ENCODE peak calls at places on chromosome 19, in nine cellular contexts. V is suprapubic skin, Y is upper lobe of right lung, G is endodermal cell, R is lung, S is cardiac muscle cell, X is colonic mucosa, F is AG04450, A is sigmoid colon. H is an unnamed sample.

GRCh38 chr19:12111176-12111575 is 29.0 kb downstream of the ZNF20 start:
- DNase-seq in R (no peak), Y (no peak), X (no peak), A (no peak), G (no peak), V (no peak), S (no peak), F (no peak), H (no peak)

GRCh38 chr19:41175825-41176734 is 16.9 kb upstream of the CYP2S1 start:
- DNase-seq in A (no peak), G (peak), R (peak), Y (peak), X (peak), S (peak), F (peak), V (no peak), H (no peak)

GRCh38 chr19:38640368-38640767 is 7.1 kb upstream of the ACTN4 start:
- DNase-seq in A (no peak), S (no peak), X (peak), G (peak), R (no peak), F (no peak), V (no peak), Y (no peak), H (no peak)

GRCh38 chr19:38665950-38666661 is 18.7 kb downstream of the ACTN4 start:
- DNase-seq in G (peak), A (peak), V (no peak), X (no peak), R (peak), F (no peak), Y (peak), S (peak), H (peak)

GRCh38 chr19:35533822-35534521 is 716 bp downstream of the GAPDHS start:
- DNase-seq in A (no peak), R (no peak), G (peak), F (no peak), X (no peak), Y (peak), S (peak), V (no peak), H (no peak)

GRCh38 chr19:31518626-31519025 is 169.4 kb upstream of the TSHZ3 start:
- DNase-seq in S (no peak), V (no peak), G (peak), F (no peak), X (no peak), R (no peak), Y (no peak), A (no peak), H (peak)

GRCh38 chr19:44648536-44649370 is 5.0 kb downstream of the PVR start:
- DNase-seq in S (no peak), A (no peak), F (no peak), V (no peak), X (no peak), Y (no peak), G (no peak), R (peak), H (peak)

GRCh38 chr19:5880604-5881078 is 10.3 kb upstream of the FUT5 start:
- DNase-seq in Y (peak), A (peak), R (no peak), S (peak), X (peak), G (peak), V (no peak), F (peak), H (no peak)

GRCh38 chr19:982567-983170 is 1.5 kb upstream of the WDR18 start:
- DNase-seq in X (peak), A (peak), Y (peak), R (peak), S (peak), G (peak), F (no peak), V (no peak), H (peak)

GRCh38 chr19:57302020-57302465 is 18.2 kb upstream of the ZNF543 start:
- DNase-seq in A (no peak), Y (no peak), R (no peak), F (peak), X (no peak), G (no peak), V (no peak), S (no peak), H (no peak)

GRCh38 chr19:38318595-38319142 is 976 bp upstream of the KCNK6 start:
- DNase-seq in V (no peak), Y (no peak), R (no peak), X (no peak), G (no peak), S (no peak), F (no peak), A (peak), H (no peak)

GRCh38 chr19:52648336-52648990 is 10.3 kb upstream of the ZNF83 start:
- DNase-seq in A (no peak), S (no peak), F (no peak), G (no peak), Y (no peak), V (no peak), R (no peak), X (no peak), H (no peak)

GRCh38 chr19:30255783-30256509 is 116.2 kb upstream of the ZNF536 start:
- DNase-seq in V (no peak), Y (no peak), R (no peak), A (no peak), S (peak), F (no peak), X (no peak), G (peak), H (no peak)

GRCh38 chr19:32581704-32582164 is 744 bp downstream of the PDCD5 start:
- DNase-seq in G (peak), Y (no peak), R (no peak), S (peak), A (no peak), F (peak), X (peak), V (no peak), H (no peak)

GRCh38 chr19:6216996-6217751 is 62.6 kb downstream of the MLLT1 start:
- DNase-seq in X (no peak), F (no peak), V (no peak), R (peak), G (no peak), Y (no peak), S (peak), A (peak), H (no peak)

GRCh38 chr19:48842744-48843162 is 6.5 kb upstream of the HSD17B14 start:
- DNase-seq in V (no peak), R (peak), A (no peak), F (no peak), S (peak), Y (no peak), G (peak), X (peak), H (no peak)

GRCh38 chr19:5966941-5967340 is 11.0 kb downstream of the RANBP3 start:
- DNase-seq in F (no peak), S (no peak), V (no peak), G (no peak), X (no peak), Y (no peak), R (no peak), A (peak), H (no peak)

DNA sequence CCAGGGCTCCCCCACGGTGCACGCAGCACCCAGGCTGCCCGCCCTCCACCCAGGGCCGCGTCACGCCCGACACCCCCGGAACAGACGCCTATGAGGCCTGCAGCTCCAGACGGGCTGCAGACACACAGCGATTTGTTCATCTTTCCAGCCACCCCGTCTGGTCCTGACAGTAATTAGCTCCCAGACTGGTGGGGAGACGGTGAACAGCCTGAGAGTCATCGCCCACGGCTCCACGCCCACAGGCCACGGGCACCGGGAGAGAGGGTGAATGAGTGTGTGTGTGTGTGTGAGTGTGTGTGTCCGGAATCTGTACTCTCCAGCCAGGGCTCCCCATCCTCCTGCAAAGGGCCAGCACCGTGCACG is 18.1 kb downstream of the GADD45B start:
- DNase-seq in G (no peak), A (no peak), V (no peak), R (no peak), Y (no peak), S (no peak), X (no peak), F (no peak), H (no peak)
- H3K4me3 ChIP-seq in G (no peak), A (peak), V (peak), R (no peak), Y (peak), S (no peak), X (peak), F (peak), H (peak)

DNA sequence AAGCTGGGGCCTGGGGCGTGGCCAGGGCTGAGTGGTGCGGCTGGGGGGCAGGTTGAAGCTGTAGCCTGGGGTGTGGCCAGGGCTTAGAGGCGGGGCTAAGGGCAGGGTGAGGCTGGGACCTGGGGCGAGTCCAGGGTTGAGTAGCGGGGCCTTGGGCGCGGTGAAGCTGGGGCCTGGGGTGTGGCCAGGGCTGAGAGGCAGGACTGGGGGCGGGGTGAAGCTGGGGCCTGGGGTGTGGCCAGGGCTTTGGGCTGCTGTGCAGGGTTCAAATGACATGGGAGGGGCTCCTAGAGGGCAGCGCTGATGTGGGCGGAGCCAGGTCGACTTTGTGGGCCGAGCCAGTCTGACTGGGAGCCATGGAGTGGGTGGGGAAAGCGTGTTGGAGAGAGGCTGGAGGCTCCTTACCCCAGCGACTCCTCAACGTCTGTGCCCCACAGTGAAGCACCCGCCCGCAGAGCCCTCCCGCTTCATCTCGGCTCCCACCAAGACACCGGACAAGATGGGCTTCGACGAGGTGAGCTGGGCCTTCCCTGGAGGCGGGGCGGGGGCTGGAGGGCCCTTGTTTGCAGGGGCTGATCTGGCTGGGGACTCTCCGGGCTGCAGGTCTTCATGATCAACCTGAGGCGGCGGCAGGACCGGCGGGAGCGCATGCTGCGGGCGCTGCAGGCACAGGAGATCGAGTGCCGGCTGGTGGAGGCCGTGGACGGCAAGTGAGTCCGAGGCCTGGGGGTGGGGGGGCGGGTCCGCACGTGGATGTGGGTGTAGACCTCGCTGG is 21.5 kb downstream of the COLGALT1 start:
- DNase-seq in R (peak), F (no peak), X (peak), S (peak), Y (peak), V (peak), G (peak), A (no peak), H (no peak)
- TF ChIP-seq CTCF in R (no peak), F (no peak), X (no peak), S (no peak), Y (no peak), V (no peak), G (no peak), A (no peak), H (no peak)

DNA sequence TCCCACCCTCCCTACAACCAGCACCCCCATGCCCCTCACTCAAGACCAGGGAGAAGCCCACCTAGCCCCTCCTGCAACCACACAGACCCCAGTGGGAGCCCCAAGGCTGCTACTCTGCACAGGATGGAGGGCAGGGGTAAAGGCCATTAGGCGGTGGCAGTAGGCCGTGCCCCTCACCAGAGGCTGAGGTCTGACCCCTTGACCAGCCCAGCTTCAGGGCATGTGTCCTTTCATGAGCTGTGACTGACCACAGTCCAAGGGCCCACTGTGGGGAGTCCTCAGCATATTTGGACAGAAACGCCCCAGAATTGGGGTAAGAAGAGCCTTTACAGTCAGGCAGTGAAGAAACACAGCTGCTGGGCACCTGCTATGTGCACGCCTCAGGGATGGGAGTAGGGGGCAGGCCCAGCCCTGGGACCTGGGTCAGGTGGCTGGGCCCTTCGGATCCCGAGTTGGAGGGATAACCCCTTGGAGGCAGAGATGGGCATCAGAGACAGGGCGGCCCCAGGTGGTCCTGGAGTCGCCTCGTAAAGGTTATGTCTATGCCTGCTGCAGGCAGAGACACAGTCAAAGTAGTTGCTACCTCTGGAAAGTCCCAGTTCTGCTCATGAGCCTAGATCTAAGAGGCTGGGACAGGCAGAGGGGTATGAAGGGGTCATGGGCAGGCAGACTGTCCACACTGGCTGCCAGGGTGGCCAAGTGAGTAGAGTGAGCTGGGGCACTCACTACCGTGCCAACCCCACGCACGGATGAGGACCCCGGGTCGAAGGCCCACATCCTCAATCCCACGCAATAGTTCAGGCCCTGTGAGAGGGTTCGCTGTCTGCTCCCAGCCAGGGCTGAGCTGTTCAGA is 1.5 kb upstream of the RPS5 start:
- DNase-seq in V (no peak), Y (no peak), S (no peak), G (peak), A (no peak), F (no peak), X (no peak), R (no peak), H (no peak)
- H3K27ac ChIP-seq in V (peak), Y (peak), S (peak), G (peak), A (peak), F (peak), X (peak), R (peak), H (peak)

GRCh38 chr19:53909471-53910169 is 542 bp downstream of the CACNG7 start:
- DNase-seq in A (no peak), X (no peak), G (peak), S (no peak), V (no peak), R (no peak), Y (no peak), F (no peak), H (no peak)
- H3K4me3 ChIP-seq in A (no peak), X (no peak), G (peak), S (peak), V (no peak), R (no peak), Y (no peak), F (peak), H (no peak)

DNA sequence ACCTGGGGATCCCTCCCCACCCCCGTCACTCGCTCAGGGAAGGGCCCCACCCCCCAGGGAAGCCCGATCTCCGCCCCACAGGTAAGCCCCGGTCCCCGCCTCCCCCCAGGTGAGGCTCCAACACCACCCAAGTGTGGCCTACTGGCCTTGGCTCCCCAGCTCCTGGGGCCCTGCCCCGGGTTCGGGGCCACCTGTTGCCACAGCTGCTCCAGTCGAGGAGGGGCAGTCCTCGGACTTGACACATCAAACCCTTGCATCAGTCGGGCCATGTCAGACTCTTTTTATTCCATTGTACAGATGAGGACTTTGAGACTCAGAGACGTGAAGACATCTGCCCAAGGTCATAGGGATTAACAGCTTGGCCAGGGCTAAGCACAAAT is 514 bp downstream of the CC2D1A start:
- DNase-seq in S (no peak), R (peak), X (peak), V (no peak), A (no peak), Y (peak), F (no peak), G (peak), H (no peak)
- TF ChIP-seq CTCF in S (no peak), R (no peak), X (no peak), V (no peak), A (no peak), Y (no peak), F (no peak), G (no peak), H (no peak)

GRCh38 chr19:49893135-49893534 is 3.6 kb downstream of the IL4I1 start:
- DNase-seq in X (no peak), S (no peak), F (no peak), G (no peak), A (no peak), Y (no peak), R (no peak), V (no peak), H (no peak)

GRCh38 chr19:49894011-49894664 is 2.5 kb downstream of the IL4I1 start:
- DNase-seq in A (no peak), R (no peak), G (no peak), V (no peak), X (no peak), F (no peak), Y (no peak), S (no peak), H (no peak)

GRCh38 chr19:49894879-49895565 is 1.7 kb downstream of the IL4I1 start:
- DNase-seq in G (no peak), S (no peak), V (no peak), Y (no peak), R (no peak), A (no peak), X (no peak), F (no peak), H (no peak)

GRCh38 chr19:49896863-49897621 is at the start of gene IL4I1:
- DNase-seq in R (no peak), Y (peak), G (no peak), S (no peak), F (no peak), A (no peak), V (no peak), X (no peak), H (no peak)

GRCh38 chr19:49895566-49896297 is 955 bp downstream of the IL4I1 start:
- DNase-seq in X (no peak), A (no peak), F (no peak), R (no peak), G (no peak), V (no peak), Y (no peak), S (no peak), H (no peak)
- H3K27ac ChIP-seq in X (no peak), A (no peak), F (no peak), R (no peak), G (no peak), V (no peak), Y (no peak), S (no peak), H (no peak)

GRCh38 chr19:16116067-16116466 is 4.4 kb downstream of the RAB8A start:
- DNase-seq in X (no peak), Y (no peak), S (no peak), R (no peak), A (no peak), G (no peak), F (no peak), V (no peak), H (no peak)

GRCh38 chr19:16117594-16118033 is 5.9 kb downstream of the RAB8A start:
- DNase-seq in X (no peak), V (no peak), A (no peak), R (no peak), S (no peak), F (no peak), Y (no peak), G (peak), H (no peak)

GRCh38 chr19:16121141-16121540 is 9.5 kb downstream of the RAB8A start:
- DNase-seq in R (no peak), X (no peak), Y (no peak), G (no peak), A (no peak), F (no peak), S (no peak), V (no peak), H (no peak)

GRCh38 chr19:16115309-16116039 is 3.8 kb downstream of the RAB8A start:
- DNase-seq in X (no peak), G (no peak), S (no peak), F (no peak), R (no peak), A (no peak), Y (no peak), V (no peak), H (no peak)

DNA sequence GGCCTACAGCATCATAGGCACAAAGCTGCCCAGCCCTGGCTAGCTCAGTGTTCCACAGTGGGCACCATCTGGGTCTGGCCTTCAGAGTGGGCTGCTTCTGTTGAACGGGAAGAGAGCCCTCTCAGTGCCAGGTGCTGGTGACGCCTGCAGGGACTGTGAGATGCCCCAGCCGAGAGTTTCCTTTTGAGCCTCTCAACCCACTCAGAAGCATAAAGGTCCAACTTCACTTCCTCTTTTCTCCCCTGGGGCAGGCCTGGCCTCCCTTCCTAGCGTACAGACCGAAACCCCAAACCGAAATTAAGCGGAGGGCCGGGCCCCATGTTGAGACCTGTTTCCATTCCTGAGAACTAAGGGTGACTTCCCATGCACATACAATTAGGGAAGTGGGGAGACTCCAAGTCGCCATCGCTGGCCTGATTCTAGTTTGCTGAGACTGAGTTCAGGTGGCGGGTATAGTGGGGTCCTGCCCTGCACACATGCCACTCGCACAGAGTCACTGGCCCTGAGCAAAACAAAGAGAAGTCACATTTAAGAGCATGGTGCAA is 6.9 kb downstream of the RAB8A start:
- DNase-seq in X (no peak), G (no peak), A (no peak), R (no peak), Y (peak), F (no peak), S (no peak), V (no peak), H (no peak)
- H3K4me3 ChIP-seq in X (no peak), G (no peak), A (no peak), R (no peak), Y (no peak), F (no peak), S (no peak), V (no peak), H (no peak)

H was measured in right atrium auricular region.